ENCODE peak calls at places on chromosome 9, in six cellular contexts. S, T, I, P, Z and Q are unnamed samples.

GRCh38 chr9:120383611-120383998 is 196.4 kb downstream of the CDK5RAP2 start:
- DNase-seq in S (no peak), T (no peak), I (no peak), P (no peak), Z (no peak), Q (no peak)

GRCh38 chr9:69324549-69325401 is at the start of gene ENTREP1:
- DNase-seq in S (peak; percentile 70), T (no peak), I (peak; percentile 44), P (no peak), Z (peak; percentile 87), Q (peak; percentile 75)

GRCh38 chr9:34623386-34624235 is 3.3 kb upstream of the DCTN3 start:
- DNase-seq in S (no peak), T (no peak), I (no peak), P (no peak), Z (no peak), Q (no peak)

GRCh38 chr9:72635197-72635596 is 113.8 kb downstream of the TMC1 start:
- DNase-seq in S (no peak), T (no peak), I (peak; percentile 12), P (no peak), Z (no peak), Q (no peak)

GRCh38 chr9:89367281-89367680 is 49.0 kb downstream of the SECISBP2 start:
- DNase-seq in S (no peak), T (no peak), I (no peak), P (no peak), Z (no peak), Q (no peak)

GRCh38 chr9:113593682-113594281 is 130.3 kb downstream of the RGS3 start:
- DNase-seq in S (peak; percentile 85), T (no peak), I (peak; percentile 98), P (peak; percentile 23), Z (peak; percentile 83), Q (peak; percentile 97)

GRCh38 chr9:97956365-97956764 is 18.4 kb upstream of the HEMGN start:
- DNase-seq in S (no peak), T (no peak), I (no peak), P (no peak), Z (no peak), Q (no peak)

GRCh38 chr9:98791147-98792095 is 4.9 kb downstream of the ANKS6 start:
- DNase-seq in S (peak; percentile 80), T (peak; percentile 72), I (peak; percentile 96), P (peak; percentile 18), Z (peak; percentile 84), Q (peak; percentile 94)

GRCh38 chr9:33227013-33227398 is 13.0 kb upstream of the SPINK4 start:
- DNase-seq in S (no peak), T (no peak), I (no peak), P (no peak), Z (peak; percentile 84), Q (no peak)

GRCh38 chr9:18890372-18890771 is 142.6 kb downstream of the SAXO1 start:
- DNase-seq in S (no peak), T (no peak), I (peak; percentile 24), P (no peak), Z (no peak), Q (peak; percentile 46)

GRCh38 chr9:127979333-127980055 is 1.3 kb downstream of the EEIG1 start:
- DNase-seq in S (peak; percentile 72), T (peak; percentile 72), I (peak; percentile 88), P (no peak), Z (no peak), Q (peak; percentile 55)

GRCh38 chr9:130770679-130771442 is 64.2 kb upstream of the ABL1 start:
- DNase-seq in S (no peak), T (no peak), I (peak; percentile 76), P (no peak), Z (no peak), Q (peak; percentile 47)

GRCh38 chr9:80400624-80401230 is 829.0 kb downstream of the TLE4 start:
- DNase-seq in S (no peak), T (no peak), I (no peak), P (no peak), Z (no peak), Q (no peak)

GRCh38 chr9:98087420-98088354 is 31.2 kb downstream of the NANS start:
- DNase-seq in S (peak; percentile 56), T (peak; percentile 65), I (peak; percentile 81), P (no peak), Z (peak; percentile 73), Q (peak; percentile 12)

GRCh38 chr9:137817236-137818200 is 60.1 kb upstream of the CACNA1B start:
- DNase-seq in S (no peak), T (no peak), I (no peak), P (no peak), Z (no peak), Q (no peak)

GRCh38 chr9:30630459-30630858 is 1754.0 kb upstream of the ACO1 start:
- DNase-seq in S (no peak), T (no peak), I (no peak), P (no peak), Z (no peak), Q (no peak)

GRCh38 chr9:13205824-13206223 is 73.7 kb downstream of the MPDZ start:
- DNase-seq in S (no peak), T (no peak), I (no peak), P (no peak), Z (no peak), Q (no peak)

GRCh38 chr9:35746583-35746982 is 2.4 kb downstream of the GBA2 start:
- DNase-seq in S (no peak), T (peak; percentile 4), I (peak; percentile 35), P (no peak), Z (no peak), Q (peak; percentile 20)

GRCh38 chr9:130929571-130930022 is 9.4 kb downstream of the FIBCD1 start:
- DNase-seq in S (no peak), T (no peak), I (no peak), P (no peak), Z (no peak), Q (no peak)

GRCh38 chr9:131227112-131228058 is 48.9 kb downstream of the FAM78A start:
- DNase-seq in S (peak; percentile 69), T (no peak), I (no peak), P (no peak), Z (no peak), Q (no peak)

GRCh38 chr9:107606149-107606790 is 116.7 kb upstream of the KLF4 start:
- DNase-seq in S (no peak), T (no peak), I (no peak), P (no peak), Z (no peak), Q (no peak)

GRCh38 chr9:69089491-69089890 is 53.9 kb downstream of the FXN start:
- DNase-seq in S (no peak), T (no peak), I (no peak), P (no peak), Z (no peak), Q (no peak)

GRCh38 chr9:133706651-133707050 is 31.5 kb downstream of the SARDH start:
- DNase-seq in S (peak; percentile 20), T (no peak), I (no peak), P (no peak), Z (no peak), Q (no peak)

DNA sequence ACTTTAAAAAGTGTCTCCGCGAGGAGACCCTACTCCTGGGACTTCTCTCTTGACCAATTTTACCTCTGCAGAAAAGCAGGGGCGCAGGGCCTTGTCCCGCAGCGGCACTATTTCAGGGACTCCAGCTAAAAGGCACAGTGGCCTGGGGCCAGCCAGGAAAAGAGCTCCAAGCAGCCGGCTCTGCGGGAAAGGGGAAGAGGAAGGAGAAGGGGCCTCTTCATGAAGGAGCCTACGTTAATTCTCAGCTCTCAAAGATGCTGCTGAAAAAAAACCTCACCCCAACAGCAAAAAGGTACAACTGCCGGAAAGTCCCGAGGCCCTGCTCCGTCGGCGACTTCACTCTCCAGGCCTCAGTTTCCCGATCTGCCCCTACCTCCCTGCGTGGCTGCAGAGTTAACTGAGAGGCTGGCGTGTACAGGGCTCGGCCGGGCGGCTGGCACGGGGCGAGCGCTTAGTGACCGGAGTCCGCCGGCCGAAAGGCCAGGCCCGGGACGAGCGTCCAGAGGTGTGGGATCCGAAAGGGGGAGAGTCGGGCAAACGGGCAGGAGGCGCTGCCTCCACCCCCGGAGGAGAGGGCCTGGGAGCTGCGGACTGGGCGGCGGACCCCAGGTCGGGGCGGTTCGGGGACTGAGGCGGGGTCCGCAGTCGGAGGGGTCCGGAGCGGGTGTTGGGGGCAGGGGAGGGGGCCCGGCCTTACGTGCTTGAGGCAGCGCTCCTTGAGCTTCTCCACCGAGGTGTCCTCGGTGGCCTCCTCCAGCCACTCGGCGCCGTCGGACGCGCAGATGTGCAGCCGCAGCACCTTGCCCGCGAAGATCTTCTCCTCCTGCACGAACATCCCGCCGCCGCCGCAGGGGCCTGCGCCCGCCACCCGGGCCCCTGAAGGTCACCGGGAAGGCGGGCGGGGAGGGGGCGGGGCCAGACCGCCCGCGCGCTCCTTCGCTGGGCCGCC is 571 bp downstream of the UBAC1 start:
- DNase-seq in S (no peak), T (no peak), I (peak; percentile 64), P (no peak), Z (no peak), Q (peak; percentile 31)
- H3K4me3 ChIP-seq in S (peak overlapping the region; percentile 98), T (peak overlapping the region; percentile 73), I (peak overlapping the region; percentile 93), P (peak overlapping the region; percentile 100), Z (peak overlapping the region; percentile 89), Q (peak overlapping the region; percentile 92)

DNA sequence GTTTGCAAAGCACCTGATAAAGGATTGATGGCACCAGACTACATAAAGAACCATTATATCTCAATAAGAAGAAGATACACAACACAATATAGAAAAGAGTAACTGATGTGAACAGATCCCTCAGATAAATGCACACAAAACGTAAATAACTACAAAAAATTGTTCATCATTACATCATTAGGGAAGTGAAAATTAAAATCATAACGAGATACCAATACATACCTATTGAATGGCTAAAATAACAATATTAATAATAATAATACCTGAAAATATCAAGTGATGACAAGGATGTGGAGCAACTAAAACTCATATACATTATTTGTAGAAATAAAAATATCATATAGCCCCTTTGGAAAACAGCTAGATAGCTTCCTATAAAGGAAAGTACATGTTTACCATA is 469.5 kb downstream of the DMRTA1 start:
- DNase-seq in S (no peak), T (no peak), I (no peak), P (no peak), Z (no peak), Q (no peak)
- H3K4me1 ChIP-seq in S (no peaks in the 10 kb centered on the region), T (no peaks in the 10 kb centered on the region), I (no peaks in the 10 kb centered on the region), P (no peaks in the 10 kb centered on the region), Z (no peaks in the 10 kb centered on the region), Q (no peaks in the 10 kb centered on the region)

DNA sequence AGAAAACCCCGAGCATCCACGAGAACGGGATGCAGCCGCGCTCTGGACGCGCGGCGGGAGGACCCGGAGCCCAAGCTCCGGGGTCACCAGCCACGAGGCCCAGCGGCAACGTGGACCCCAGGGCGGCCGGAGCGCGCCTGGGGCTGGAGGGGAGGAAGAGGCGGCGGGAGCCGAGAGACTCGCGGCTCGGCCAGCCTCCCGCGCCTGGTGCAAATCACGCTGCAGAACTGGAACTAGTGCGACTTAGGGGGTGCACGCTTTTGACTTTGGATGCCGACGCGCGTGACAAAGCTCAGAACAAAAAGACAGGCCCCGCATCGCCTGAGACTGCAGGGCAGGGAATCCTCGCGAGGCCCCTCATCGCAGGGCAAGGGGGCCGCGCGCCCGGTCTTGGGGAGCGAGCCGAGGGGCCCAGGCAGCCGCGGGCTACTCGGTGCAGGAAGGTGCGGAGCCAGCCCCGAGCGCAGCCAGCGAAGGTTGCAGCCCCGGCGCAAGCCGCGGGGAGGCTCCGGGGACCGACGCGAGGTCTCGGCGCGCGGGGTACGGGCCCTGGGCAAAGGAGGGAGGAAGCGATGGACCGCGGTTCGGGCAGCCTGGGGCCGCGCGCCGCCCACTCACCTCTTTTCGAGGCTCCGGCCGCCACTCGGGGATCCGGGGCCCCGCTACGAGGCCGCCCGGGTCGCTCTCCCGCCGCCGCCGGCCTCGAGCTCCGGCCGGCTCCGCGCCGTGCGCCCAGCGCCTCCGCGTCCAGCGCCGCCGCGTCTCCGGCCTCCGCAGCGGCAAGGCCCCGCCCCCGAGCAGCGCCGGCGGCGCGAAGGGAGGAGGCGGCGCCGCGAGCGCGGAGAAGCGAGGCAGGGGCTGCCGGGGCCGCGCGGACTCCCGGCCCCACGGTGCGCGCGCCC is at the start of gene GOLM1:
- DNase-seq in S (peak; percentile 49), T (peak; percentile 49), I (peak; percentile 89), P (no peak), Z (peak; percentile 69), Q (peak; percentile 57)
- H3K4me3 ChIP-seq in S (peak within 1 kb of the TSS; percentile 77), T (peak within 1 kb of the TSS; percentile 49), I (peak within 1 kb of the TSS; percentile 85), P (peak within 1 kb of the TSS; percentile 47), Z (peak within 1 kb of the TSS; percentile 72), Q (peak within 1 kb of the TSS; percentile 89)

GRCh38 chr9:129557192-129558036 is 63.5 kb downstream of the C9orf50 start:
- DNase-seq in S (peak; percentile 83), T (no peak), I (no peak), P (no peak), Z (no peak), Q (no peak)
- H3K4me1 ChIP-seq in S (peaks cover 33% of the 10 kb centered on the region), T (peaks cover 4% of the 10 kb centered on the region), I (no peaks in the 10 kb centered on the region), P (peaks cover 4% of the 10 kb centered on the region), Z (peaks cover 6% of the 10 kb centered on the region), Q (peaks cover 8% of the 10 kb centered on the region)